ENCODE peak calls at places on chromosomes 13 and 19, in nine cellular contexts. One of them, this sample, is unnamed.

GRCh38 chr13:42924290-42924803 is 67.7 kb downstream of the EPSTI1 start:
- DNase-seq in effector CD4-positive, alpha-beta T cell: no peak
- DNase-seq in GM12865: no peak
- DNase-seq in MV-4-11: no peak
- DNase-seq in glutamatergic neuron: no peak
- DNase-seq in brain microvascular endothelial cell: no peak
- DNase-seq in activated effector memory CD4-positive, alpha-beta T cell treated with anti-CD3 and anti-CD28 coated beads, Interleukin-2, amount 50 U/mL, for 16 hours: no peak
- DNase-seq in NCI-H2081 treated with DMSO at 0.1 percent for 48 hours: peak; percentile 5
- DNase-seq in NCI-H1105: peak; percentile 28
- DNase-seq in this sample: no peak

GRCh38 chr13:45482571-45483173 is 17.9 kb downstream of the COG3 start:
- DNase-seq in NCI-H2081 treated with DMSO at 0.1 percent for 48 hours: no peak
- DNase-seq in activated effector memory CD4-positive, alpha-beta T cell treated with anti-CD3 and anti-CD28 coated beads, Interleukin-2, amount 50 U/mL, for 16 hours: no peak
- DNase-seq in effector CD4-positive, alpha-beta T cell: no peak
- DNase-seq in glutamatergic neuron: no peak
- DNase-seq in brain microvascular endothelial cell: no peak
- DNase-seq in GM12865: no peak
- DNase-seq in MV-4-11: no peak
- DNase-seq in NCI-H1105: no peak
- DNase-seq in this sample: no peak

GRCh38 chr19:2978467-2978767 is 1.1 kb downstream of the TLE6 start:
- DNase-seq in NCI-H2081 treated with DMSO at 0.1 percent for 48 hours: no peak
- DNase-seq in NCI-H1105: no peak
- DNase-seq in glutamatergic neuron: no peak
- DNase-seq in activated effector memory CD4-positive, alpha-beta T cell treated with anti-CD3 and anti-CD28 coated beads, Interleukin-2, amount 50 U/mL, for 16 hours: no peak
- DNase-seq in effector CD4-positive, alpha-beta T cell: no peak
- DNase-seq in MV-4-11: no peak
- DNase-seq in brain microvascular endothelial cell: no peak
- DNase-seq in GM12865: no peak
- DNase-seq in this sample: no peak

GRCh38 chr13:71704650-71705049 is 162.4 kb downstream of the DACH1 start:
- DNase-seq in brain microvascular endothelial cell: no peak
- DNase-seq in NCI-H2081 treated with DMSO at 0.1 percent for 48 hours: no peak
- DNase-seq in glutamatergic neuron: no peak
- DNase-seq in activated effector memory CD4-positive, alpha-beta T cell treated with anti-CD3 and anti-CD28 coated beads, Interleukin-2, amount 50 U/mL, for 16 hours: no peak
- DNase-seq in NCI-H1105: no peak
- DNase-seq in MV-4-11: no peak
- DNase-seq in effector CD4-positive, alpha-beta T cell: no peak
- DNase-seq in GM12865: no peak
- DNase-seq in this sample: no peak

GRCh38 chr13:41678320-41678719 is 221.0 kb downstream of the RGCC start:
- DNase-seq in brain microvascular endothelial cell: no peak
- DNase-seq in MV-4-11: no peak
- DNase-seq in effector CD4-positive, alpha-beta T cell: no peak
- DNase-seq in glutamatergic neuron: no peak
- DNase-seq in GM12865: no peak
- DNase-seq in NCI-H1105: no peak
- DNase-seq in NCI-H2081 treated with DMSO at 0.1 percent for 48 hours: no peak
- DNase-seq in activated effector memory CD4-positive, alpha-beta T cell treated with anti-CD3 and anti-CD28 coated beads, Interleukin-2, amount 50 U/mL, for 16 hours: no peak
- DNase-seq in this sample: no peak

GRCh38 chr13:38766799-38767198 is 79.9 kb downstream of the FREM2 start:
- DNase-seq in activated effector memory CD4-positive, alpha-beta T cell treated with anti-CD3 and anti-CD28 coated beads, Interleukin-2, amount 50 U/mL, for 16 hours: no peak
- DNase-seq in GM12865: no peak
- DNase-seq in brain microvascular endothelial cell: no peak
- DNase-seq in NCI-H2081 treated with DMSO at 0.1 percent for 48 hours: no peak
- DNase-seq in NCI-H1105: no peak
- DNase-seq in effector CD4-positive, alpha-beta T cell: no peak
- DNase-seq in MV-4-11: no peak
- DNase-seq in glutamatergic neuron: no peak
- DNase-seq in this sample: no peak

GRCh38 chr19:50030937-50031336 is 5.1 kb downstream of the ZNF473 start:
- DNase-seq in activated effector memory CD4-positive, alpha-beta T cell treated with anti-CD3 and anti-CD28 coated beads, Interleukin-2, amount 50 U/mL, for 16 hours: no peak
- DNase-seq in NCI-H1105: no peak
- DNase-seq in brain microvascular endothelial cell: no peak
- DNase-seq in NCI-H2081 treated with DMSO at 0.1 percent for 48 hours: no peak
- DNase-seq in glutamatergic neuron: no peak
- DNase-seq in effector CD4-positive, alpha-beta T cell: no peak
- DNase-seq in MV-4-11: no peak
- DNase-seq in GM12865: no peak
- DNase-seq in this sample: no peak

GRCh38 chr13:21967871-21968270 is 297.0 kb downstream of the FGF9 start:
- DNase-seq in MV-4-11: no peak
- DNase-seq in glutamatergic neuron: no peak
- DNase-seq in effector CD4-positive, alpha-beta T cell: no peak
- DNase-seq in GM12865: no peak
- DNase-seq in brain microvascular endothelial cell: no peak
- DNase-seq in activated effector memory CD4-positive, alpha-beta T cell treated with anti-CD3 and anti-CD28 coated beads, Interleukin-2, amount 50 U/mL, for 16 hours: no peak
- DNase-seq in NCI-H2081 treated with DMSO at 0.1 percent for 48 hours: no peak
- DNase-seq in NCI-H1105: no peak
- DNase-seq in this sample: no peak

GRCh38 chr13:114009590-114010400 is 35.9 kb upstream of the C13orf46 start:
- DNase-seq in NCI-H2081 treated with DMSO at 0.1 percent for 48 hours: no peak
- DNase-seq in glutamatergic neuron: peak; percentile 12
- DNase-seq in brain microvascular endothelial cell: no peak
- DNase-seq in effector CD4-positive, alpha-beta T cell: no peak
- DNase-seq in activated effector memory CD4-positive, alpha-beta T cell treated with anti-CD3 and anti-CD28 coated beads, Interleukin-2, amount 50 U/mL, for 16 hours: peak; percentile 53
- DNase-seq in GM12865: no peak
- DNase-seq in NCI-H1105: no peak
- DNase-seq in MV-4-11: no peak
- DNase-seq in this sample: no peak

GRCh38 chr13:29479716-29480492 is 115.6 kb downstream of the SLC7A1 start:
- DNase-seq in MV-4-11: no peak
- DNase-seq in NCI-H1105: no peak
- DNase-seq in brain microvascular endothelial cell: no peak
- DNase-seq in GM12865: no peak
- DNase-seq in NCI-H2081 treated with DMSO at 0.1 percent for 48 hours: no peak
- DNase-seq in effector CD4-positive, alpha-beta T cell: no peak
- DNase-seq in glutamatergic neuron: no peak
- DNase-seq in activated effector memory CD4-positive, alpha-beta T cell treated with anti-CD3 and anti-CD28 coated beads, Interleukin-2, amount 50 U/mL, for 16 hours: no peak
- DNase-seq in this sample: no peak

GRCh38 chr13:33775339-33776108 is 42.4 kb upstream of the RFC3 start:
- DNase-seq in MV-4-11: no peak
- DNase-seq in GM12865: no peak
- DNase-seq in activated effector memory CD4-positive, alpha-beta T cell treated with anti-CD3 and anti-CD28 coated beads, Interleukin-2, amount 50 U/mL, for 16 hours: no peak
- DNase-seq in brain microvascular endothelial cell: no peak
- DNase-seq in NCI-H1105: no peak
- DNase-seq in glutamatergic neuron: no peak
- DNase-seq in effector CD4-positive, alpha-beta T cell: no peak
- DNase-seq in NCI-H2081 treated with DMSO at 0.1 percent for 48 hours: no peak
- DNase-seq in this sample: no peak

GRCh38 chr13:113049521-113049941 is 56.1 kb upstream of the F7 start:
- DNase-seq in GM12865: no peak
- DNase-seq in MV-4-11: no peak
- DNase-seq in NCI-H1105: no peak
- DNase-seq in effector CD4-positive, alpha-beta T cell: no peak
- DNase-seq in activated effector memory CD4-positive, alpha-beta T cell treated with anti-CD3 and anti-CD28 coated beads, Interleukin-2, amount 50 U/mL, for 16 hours: no peak
- DNase-seq in NCI-H2081 treated with DMSO at 0.1 percent for 48 hours: no peak
- DNase-seq in glutamatergic neuron: peak; percentile 16
- DNase-seq in brain microvascular endothelial cell: no peak
- DNase-seq in this sample: no peak

GRCh38 chr19:47094557-47095517 is 18.7 kb downstream of the ZC3H4 start:
- DNase-seq in NCI-H1105: no peak
- DNase-seq in activated effector memory CD4-positive, alpha-beta T cell treated with anti-CD3 and anti-CD28 coated beads, Interleukin-2, amount 50 U/mL, for 16 hours: peak; percentile 72
- DNase-seq in glutamatergic neuron: no peak
- DNase-seq in GM12865: peak; percentile 74
- DNase-seq in MV-4-11: peak; percentile 98
- DNase-seq in effector CD4-positive, alpha-beta T cell: no peak
- DNase-seq in NCI-H2081 treated with DMSO at 0.1 percent for 48 hours: no peak
- DNase-seq in brain microvascular endothelial cell: no peak
- DNase-seq in this sample: no peak

GRCh38 chr13:114063545-114064515 is 68.6 kb downstream of the RASA3 start:
- DNase-seq in glutamatergic neuron: no peak
- DNase-seq in brain microvascular endothelial cell: no peak
- DNase-seq in activated effector memory CD4-positive, alpha-beta T cell treated with anti-CD3 and anti-CD28 coated beads, Interleukin-2, amount 50 U/mL, for 16 hours: peak; percentile 77
- DNase-seq in GM12865: peak; percentile 65
- DNase-seq in MV-4-11: peak; percentile 82
- DNase-seq in NCI-H1105: no peak
- DNase-seq in NCI-H2081 treated with DMSO at 0.1 percent for 48 hours: no peak
- DNase-seq in effector CD4-positive, alpha-beta T cell: no peak
- DNase-seq in this sample: peak; percentile 47

GRCh38 chr19:27974082-27974513 is 1238.9 kb downstream of the UQCRFS1 start:
- DNase-seq in brain microvascular endothelial cell: peak; percentile 4
- DNase-seq in effector CD4-positive, alpha-beta T cell: no peak
- DNase-seq in NCI-H1105: peak; percentile 46
- DNase-seq in glutamatergic neuron: peak; percentile 65
- DNase-seq in activated effector memory CD4-positive, alpha-beta T cell treated with anti-CD3 and anti-CD28 coated beads, Interleukin-2, amount 50 U/mL, for 16 hours: no peak
- DNase-seq in MV-4-11: peak; percentile 40
- DNase-seq in NCI-H2081 treated with DMSO at 0.1 percent for 48 hours: no peak
- DNase-seq in GM12865: peak; percentile 66
- DNase-seq in this sample: peak; percentile 75

GRCh38 chr13:41224113-41225110 is 30.0 kb upstream of the KBTBD7 start:
- DNase-seq in GM12865: no peak
- DNase-seq in effector CD4-positive, alpha-beta T cell: no peak
- DNase-seq in NCI-H1105: no peak
- DNase-seq in activated effector memory CD4-positive, alpha-beta T cell treated with anti-CD3 and anti-CD28 coated beads, Interleukin-2, amount 50 U/mL, for 16 hours: no peak
- DNase-seq in MV-4-11: no peak
- DNase-seq in NCI-H2081 treated with DMSO at 0.1 percent for 48 hours: no peak
- DNase-seq in brain microvascular endothelial cell: peak; percentile 76
- DNase-seq in glutamatergic neuron: no peak
- DNase-seq in this sample: no peak

GRCh38 chr13:36251528-36251927 is 37.2 kb upstream of the SOHLH2 start:
- DNase-seq in glutamatergic neuron: no peak
- DNase-seq in brain microvascular endothelial cell: no peak
- DNase-seq in NCI-H1105: no peak
- DNase-seq in GM12865: peak; percentile 21
- DNase-seq in MV-4-11: peak; percentile 64
- DNase-seq in activated effector memory CD4-positive, alpha-beta T cell treated with anti-CD3 and anti-CD28 coated beads, Interleukin-2, amount 50 U/mL, for 16 hours: no peak
- DNase-seq in NCI-H2081 treated with DMSO at 0.1 percent for 48 hours: no peak
- DNase-seq in effector CD4-positive, alpha-beta T cell: no peak
- DNase-seq in this sample: no peak

GRCh38 chr13:21402586-21403307 is 56.4 kb downstream of the ZDHHC20 start:
- DNase-seq in NCI-H1105: no peak
- DNase-seq in glutamatergic neuron: no peak
- DNase-seq in GM12865: no peak
- DNase-seq in effector CD4-positive, alpha-beta T cell: no peak
- DNase-seq in brain microvascular endothelial cell: peak; percentile 70
- DNase-seq in NCI-H2081 treated with DMSO at 0.1 percent for 48 hours: no peak
- DNase-seq in MV-4-11: no peak
- DNase-seq in activated effector memory CD4-positive, alpha-beta T cell treated with anti-CD3 and anti-CD28 coated beads, Interleukin-2, amount 50 U/mL, for 16 hours: no peak
- DNase-seq in this sample: no peak

GRCh38 chr13:113172419-113172926 is 14.0 kb downstream of the PROZ start:
- DNase-seq in effector CD4-positive, alpha-beta T cell: no peak
- DNase-seq in activated effector memory CD4-positive, alpha-beta T cell treated with anti-CD3 and anti-CD28 coated beads, Interleukin-2, amount 50 U/mL, for 16 hours: no peak
- DNase-seq in MV-4-11: no peak
- DNase-seq in NCI-H1105: no peak
- DNase-seq in GM12865: no peak
- DNase-seq in glutamatergic neuron: no peak
- DNase-seq in NCI-H2081 treated with DMSO at 0.1 percent for 48 hours: no peak
- DNase-seq in brain microvascular endothelial cell: no peak
- DNase-seq in this sample: no peak

GRCh38 chr19:16508546-16508945 is 12.4 kb downstream of the C19orf44 start:
- DNase-seq in MV-4-11: no peak
- DNase-seq in brain microvascular endothelial cell: no peak
- DNase-seq in GM12865: no peak
- DNase-seq in activated effector memory CD4-positive, alpha-beta T cell treated with anti-CD3 and anti-CD28 coated beads, Interleukin-2, amount 50 U/mL, for 16 hours: no peak
- DNase-seq in glutamatergic neuron: no peak
- DNase-seq in NCI-H1105: no peak
- DNase-seq in effector CD4-positive, alpha-beta T cell: no peak
- DNase-seq in NCI-H2081 treated with DMSO at 0.1 percent for 48 hours: no peak
- DNase-seq in this sample: no peak

GRCh38 chr19:14968247-14968646 is 11.4 kb downstream of the SLC1A6 start:
- DNase-seq in GM12865: no peak
- DNase-seq in MV-4-11: no peak
- DNase-seq in activated effector memory CD4-positive, alpha-beta T cell treated with anti-CD3 and anti-CD28 coated beads, Interleukin-2, amount 50 U/mL, for 16 hours: no peak
- DNase-seq in brain microvascular endothelial cell: no peak
- DNase-seq in NCI-H2081 treated with DMSO at 0.1 percent for 48 hours: no peak
- DNase-seq in glutamatergic neuron: no peak
- DNase-seq in NCI-H1105: no peak
- DNase-seq in effector CD4-positive, alpha-beta T cell: no peak
- DNase-seq in this sample: no peak

GRCh38 chr13:36548129-36548528 is 115.8 kb downstream of the CCNA1 start:
- DNase-seq in brain microvascular endothelial cell: no peak
- DNase-seq in NCI-H2081 treated with DMSO at 0.1 percent for 48 hours: peak; percentile 36
- DNase-seq in effector CD4-positive, alpha-beta T cell: no peak
- DNase-seq in NCI-H1105: peak; percentile 45
- DNase-seq in MV-4-11: no peak
- DNase-seq in glutamatergic neuron: no peak
- DNase-seq in activated effector memory CD4-positive, alpha-beta T cell treated with anti-CD3 and anti-CD28 coated beads, Interleukin-2, amount 50 U/mL, for 16 hours: no peak
- DNase-seq in GM12865: no peak
- DNase-seq in this sample: no peak